ENCODE peak calls at places on chromosomes 12 and 14, in ten cellular contexts. U, I, T, S, F, C, X, Y, G and K are unnamed samples.

GRCh38 chr12:87254371-87255030 is 774.7 kb downstream of the C12orf50 start:
- DNase-seq in U (no peak), I (peak), T (no peak), S (no peak), F (no peak), C (no peak), X (no peak), Y (no peak), G (no peak), K (no peak)

GRCh38 chr14:49868720-49869114 is 16.1 kb upstream of the NEMF start:
- DNase-seq in U (no peak), I (no peak), T (no peak), S (no peak), F (no peak), C (no peak), X (no peak), Y (no peak), G (no peak), K (no peak)

GRCh38 chr14:31253746-31254471 is 46.3 kb upstream of the HECTD1 start:
- DNase-seq in U (no peak), I (no peak), T (no peak), S (no peak), F (no peak), C (no peak), X (no peak), Y (no peak), G (no peak), K (no peak)

GRCh38 chr14:41446008-41446407 is 160.7 kb upstream of the LRFN5 start:
- DNase-seq in U (no peak), I (no peak), T (no peak), S (no peak), F (no peak), C (no peak), X (no peak), Y (no peak), G (no peak), K (no peak)

GRCh38 chr12:31444801-31445200 is 118.9 kb upstream of the SINHCAF start:
- DNase-seq in U (no peak), I (no peak), T (no peak), S (no peak), F (no peak), C (no peak), X (no peak), Y (no peak), G (no peak), K (no peak)

GRCh38 chr12:12810507-12811143 is 2.5 kb upstream of the DDX47 start:
- DNase-seq in U (no peak), I (no peak), T (no peak), S (no peak), F (no peak), C (no peak), X (no peak), Y (no peak), G (no peak), K (no peak)

GRCh38 chr14:99679111-99679510 is 5.0 kb upstream of the CYP46A1 start:
- DNase-seq in U (no peak), I (no peak), T (no peak), S (no peak), F (no peak), C (no peak), X (no peak), Y (no peak), G (no peak), K (no peak)

GRCh38 chr14:98953544-98954346 is 318.3 kb downstream of the BCL11B start:
- DNase-seq in U (no peak), I (no peak), T (no peak), S (peak), F (no peak), C (no peak), X (no peak), Y (peak), G (peak), K (no peak)

GRCh38 chr14:34781242-34781641 is 66.8 kb upstream of the CFL2 start:
- DNase-seq in U (no peak), I (no peak), T (no peak), S (peak), F (no peak), C (no peak), X (no peak), Y (no peak), G (no peak), K (peak)

GRCh38 chr12:109811624-109811995 is 21.6 kb downstream of the TRPV4 start:
- DNase-seq in U (no peak), I (peak), T (no peak), S (no peak), F (no peak), C (no peak), X (no peak), Y (no peak), G (no peak), K (no peak)

GRCh38 chr12:132287391-132288238 is 41.8 kb downstream of the GALNT9 start:
- DNase-seq in U (no peak), I (no peak), T (no peak), S (no peak), F (no peak), C (no peak), X (no peak), Y (no peak), G (no peak), K (no peak)